ENCODE peak calls at places on chromosomes 13 and 19, in seven cellular contexts. Q, R, A, P, K, I and E are unnamed samples. For H3K4me1, the result is how much of the 10 kb centered on the place peaks cover.

GRCh38 chr13:75550159-75550567 is 572 bp downstream of the UCHL3 start:
- DNase-seq in Q (no peak), R (peak), A (peak), P (peak), K (no peak), I (no peak), E (no peak)

GRCh38 chr13:102651392-102651791 is 43.5 kb downstream of the METTL21C start:
- DNase-seq in Q (no peak), R (no peak), A (no peak), P (no peak), K (no peak), I (no peak), E (no peak)

GRCh38 chr13:109821038-109821545 is 34.7 kb upstream of the IRS2 start:
- DNase-seq in Q (no peak), R (no peak), A (no peak), P (no peak), K (no peak), I (no peak), E (no peak)

GRCh38 chr13:48446454-48446853 is 33.5 kb upstream of the LPAR6 start:
- DNase-seq in Q (no peak), R (no peak), A (no peak), P (no peak), K (no peak), I (no peak), E (no peak)

GRCh38 chr13:113853518-113854237 is 10.2 kb downstream of the GAS6 start:
- DNase-seq in Q (no peak), R (no peak), A (no peak), P (peak), K (peak), I (peak), E (no peak)

GRCh38 chr19:3668331-3669133 is 31.7 kb downstream of the PIP5K1C start:
- DNase-seq in Q (no peak), R (no peak), A (peak), P (peak), K (no peak), I (no peak), E (no peak)

GRCh38 chr13:93522486-93522885 is 295.9 kb downstream of the GPC6 start:
- DNase-seq in Q (no peak), R (no peak), A (no peak), P (no peak), K (no peak), I (no peak), E (no peak)

GRCh38 chr13:113621046-113621445 is 36.5 kb downstream of the TFDP1 start:
- DNase-seq in Q (no peak), R (no peak), A (no peak), P (no peak), K (no peak), I (no peak), E (no peak)

GRCh38 chr19:55113570-55114039 is 3.8 kb downstream of the PPP1R12C start:
- DNase-seq in Q (peak), R (peak), A (peak), P (peak), K (peak), I (peak), E (peak)

GRCh38 chr19:23436944-23437343 is 41.7 kb upstream of the ZNF91 start:
- DNase-seq in Q (no peak), R (no peak), A (no peak), P (no peak), K (no peak), I (no peak), E (no peak)

GRCh38 chr13:25044071-25044470 is 51.9 kb upstream of the PABPC3 start:
- DNase-seq in Q (no peak), R (no peak), A (no peak), P (no peak), K (no peak), I (no peak), E (no peak)

GRCh38 chr19:11131471-11131870 is 24.1 kb downstream of the SPC24 start:
- DNase-seq in Q (no peak), R (no peak), A (no peak), P (no peak), K (no peak), I (no peak), E (no peak)
- TF ChIP-seq POLR2A in Q (no peak), R (no peak), A (no peak), P (no peak), K (no peak), I (no peak), E (no peak)

GRCh38 chr19:16612631-16613030 is 15.4 kb downstream of the MED26 start:
- DNase-seq in Q (no peak), R (no peak), A (no peak), P (no peak), K (no peak), I (no peak), E (no peak)
- H3K4me1 ChIP-seq in Q (under half), R (under half), A (under half), P (under half), K (under half), I (under half), E (half or more)

GRCh38 chr19:1065606-1066109 is 1.3 kb upstream of the ARHGAP45 start:
- DNase-seq in Q (no peak), R (peak), A (no peak), P (no peak), K (no peak), I (no peak), E (no peak)
- H3K4me3 ChIP-seq in Q (peak), R (no peak), A (peak), P (no peak), K (no peak), I (no peak), E (no peak)

GRCh38 chr19:51627491-51628138 is 2.6 kb downstream of the SIGLEC5 start:
- DNase-seq in Q (no peak), R (no peak), A (no peak), P (no peak), K (peak), I (no peak), E (no peak)

GRCh38 chr19:51632126-51632525 is 1.9 kb upstream of the SIGLEC5 start:
- DNase-seq in Q (no peak), R (no peak), A (no peak), P (no peak), K (no peak), I (no peak), E (no peak)

GRCh38 chr19:51628153-51628939 is 1.9 kb downstream of the SIGLEC5 start:
- DNase-seq in Q (no peak), R (no peak), A (no peak), P (no peak), K (peak), I (no peak), E (no peak)

GRCh38 chr19:51621178-51621577 is 9.0 kb downstream of the SIGLEC5 start:
- DNase-seq in Q (peak), R (no peak), A (no peak), P (no peak), K (peak), I (no peak), E (no peak)

DNA sequence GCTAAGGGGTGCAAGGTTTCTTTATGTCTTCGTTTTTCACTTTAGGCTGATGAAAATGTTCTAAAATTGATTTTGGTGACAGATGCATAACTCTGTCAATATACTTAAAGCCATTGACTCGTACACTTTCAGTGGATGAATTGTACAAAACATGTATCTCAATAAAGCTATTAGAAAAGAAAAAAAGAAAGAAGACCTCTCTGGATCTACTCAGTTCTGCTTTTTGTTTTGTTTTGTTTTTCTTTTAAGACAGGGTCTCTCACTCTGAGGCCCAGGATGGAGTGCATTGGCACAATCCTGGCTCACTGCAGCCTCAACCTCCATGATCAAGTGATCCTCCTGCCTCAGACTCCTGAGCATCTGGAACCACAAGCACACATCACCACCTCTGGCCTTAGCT is 3.5 kb downstream of the SIGLEC5 start:
- DNase-seq in Q (no peak), R (no peak), A (no peak), P (no peak), K (no peak), I (no peak), E (no peak)
- TF ChIP-seq POLR2A in Q (no peak), R (no peak), A (no peak), P (no peak), K (no peak), I (no peak), E (no peak)

GRCh38 chr13:99894835-99895427 is 76.6 kb downstream of the ZIC5 start:
- DNase-seq in Q (no peak), R (peak), A (no peak), P (no peak), K (no peak), I (no peak), E (no peak)

GRCh38 chr13:99894105-99894504 is 77.5 kb downstream of the ZIC5 start:
- DNase-seq in Q (no peak), R (no peak), A (no peak), P (no peak), K (no peak), I (no peak), E (no peak)

GRCh38 chr13:99896712-99897440 is 74.7 kb downstream of the ZIC5 start:
- DNase-seq in Q (no peak), R (no peak), A (no peak), P (no peak), K (no peak), I (no peak), E (no peak)

GRCh38 chr13:99895428-99895998 is 76.1 kb downstream of the ZIC5 start:
- DNase-seq in Q (no peak), R (no peak), A (no peak), P (no peak), K (no peak), I (no peak), E (no peak)

DNA sequence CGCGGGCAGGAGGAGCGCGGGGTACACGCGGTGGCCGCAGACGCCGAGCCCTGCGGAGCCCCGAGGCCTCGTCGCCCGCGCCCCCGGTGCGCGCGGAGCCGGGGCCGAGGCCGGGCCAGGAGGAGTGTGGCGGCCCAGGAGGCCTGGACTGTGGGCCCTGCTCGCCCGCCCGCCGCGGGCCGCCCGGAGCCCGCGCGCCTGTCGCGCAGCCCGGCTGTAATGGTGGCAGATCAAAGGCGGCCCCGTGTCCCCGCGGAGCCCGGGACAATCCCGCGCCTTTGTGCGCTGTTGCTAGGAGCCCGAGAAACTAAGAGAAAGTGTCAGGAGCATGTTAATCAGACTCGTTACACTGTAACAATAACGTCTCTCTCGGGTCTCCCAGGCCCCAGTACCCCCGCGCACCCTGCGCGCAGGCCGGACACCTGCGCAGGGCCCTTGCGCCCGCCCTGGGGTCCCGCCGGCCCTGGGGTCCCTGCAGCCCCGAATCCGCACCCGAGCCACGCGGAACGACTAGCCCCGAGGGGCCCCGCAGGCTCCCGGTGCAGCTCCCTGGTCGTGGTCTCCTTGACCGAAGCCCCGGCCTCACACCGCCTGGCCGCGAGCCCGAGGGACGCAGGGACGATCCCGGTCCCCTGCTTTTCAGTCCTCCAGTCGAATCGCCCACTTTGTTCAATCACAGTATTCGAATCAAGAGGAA is 75.4 kb downstream of the ZIC5 start:
- DNase-seq in Q (no peak), R (no peak), A (no peak), P (no peak), K (no peak), I (no peak), E (no peak)
- H3K4me1 ChIP-seq in Q (under half), R (under half), A (under half), P (under half), K (under half), I (under half), E (under half)

GRCh38 chr13:31409678-31410356 is 210.0 kb downstream of the B3GLCT start:
- DNase-seq in Q (no peak), R (no peak), A (no peak), P (no peak), K (no peak), I (no peak), E (no peak)
- H3K4me3 ChIP-seq in Q (no peak), R (no peak), A (no peak), P (no peak), K (no peak), I (no peak), E (no peak)

GRCh38 chr19:41919948-41920712 is 8.1 kb downstream of the ERFL start:
- DNase-seq in Q (no peak), R (no peak), A (no peak), P (no peak), K (no peak), I (no peak), E (no peak)
- TF ChIP-seq POLR2A in Q (no peak), R (no peak), A (no peak), P (no peak), K (no peak), I (no peak), E (no peak)